ENCODE peak calls at places on chromosomes 16 and 17, in seven cellular contexts. K is PC-3, X is IMR-90, H is GM23248, C is neural progenitor cell, R is OCI-LY7, D is GM12878. A is an unnamed sample.

GRCh38 chr17:1959871-1960569 is 65.1 kb downstream of the RTN4RL1 start:
- DNase-seq in C (no peak), X (peak; percentile 61), H (no peak), K (no peak), D (no peak), R (no peak), A (no peak)

GRCh38 chr16:674214-674881 is 1.1 kb upstream of the RHBDL1 start:
- DNase-seq in K (no peak), X (no peak), D (no peak), C (no peak), H (no peak), R (no peak), A (no peak)

GRCh38 chr17:69018687-69019086 is 42.0 kb downstream of the ABCA9 start:
- DNase-seq in C (no peak), R (no peak), X (no peak), D (no peak), H (no peak), K (no peak), A (no peak)

GRCh38 chr17:69335018-69335417 is 8.1 kb upstream of the ABCA5 start:
- DNase-seq in D (no peak), C (no peak), K (peak; percentile 79), H (peak; percentile 64), R (peak; percentile 62), X (peak; percentile 60), A (peak; percentile 51)

GRCh38 chr17:19262650-19263620 is 25.8 kb downstream of the EPN2 start:
- DNase-seq in C (no peak), X (peak; percentile 69), D (no peak), R (no peak), H (peak; percentile 84), K (no peak), A (peak; percentile 8)

GRCh38 chr16:75621170-75621477 is 2.0 kb downstream of the ADAT1 start:
- DNase-seq in X (peak; percentile 55), C (peak; percentile 52), R (peak; percentile 64), D (no peak), K (peak; percentile 39), H (peak; percentile 72), A (peak; percentile 12)

GRCh38 chr16:17469011-17469741 is 1.6 kb downstream of the XYLT1 start:
- DNase-seq in C (peak; percentile 17), H (peak; percentile 89), D (no peak), K (no peak), X (peak; percentile 80), R (peak; percentile 41), A (peak; percentile 39)

GRCh38 chr17:80791758-80792284 is 199.8 kb upstream of the CHMP6 start:
- DNase-seq in K (peak; percentile 99), R (no peak), D (no peak), X (peak; percentile 100), H (peak; percentile 97), C (no peak), A (peak; percentile 82)

GRCh38 chr17:74758846-74759163 is 10.4 kb downstream of the NHERF1 start:
- DNase-seq in C (no peak), K (peak; percentile 29), D (no peak), X (peak; percentile 27), R (no peak), H (peak; percentile 62), A (peak; percentile 35)

GRCh38 chr17:68621065-68621464 is 19.9 kb upstream of the FAM20A start:
- DNase-seq in K (peak; percentile 82), X (no peak), H (peak; percentile 57), C (no peak), D (no peak), R (no peak), A (no peak)

GRCh38 chr17:81239714-81240555 is 817 bp downstream of the NDUFAF8 start:
- DNase-seq in H (peak; percentile 68), K (peak; percentile 22), D (no peak), R (peak; percentile 76), X (peak; percentile 6), C (peak; percentile 57), A (peak; percentile 64)

GRCh38 chr17:49183801-49184200 is 26.6 kb downstream of the GNGT2 start:
- DNase-seq in R (no peak), C (no peak), X (no peak), D (no peak), K (no peak), H (no peak), A (no peak)

GRCh38 chr16:85200471-85201278 is 88.4 kb upstream of the CIBAR2 start:
- DNase-seq in D (no peak), H (no peak), R (no peak), X (no peak), C (no peak), K (no peak), A (peak; percentile 58)

GRCh38 chr16:49921791-49922456 is 66.0 kb upstream of the ZNF423 start:
- DNase-seq in H (peak; percentile 54), K (peak; percentile 52), C (peak; percentile 86), D (no peak), X (peak; percentile 17), R (peak; percentile 58), A (peak; percentile 9)
- H3K4me3 ChIP-seq in H (no peak overlapping the region), K (no peak overlapping the region), C (no peak overlapping the region), D (no peak overlapping the region), X (no peak overlapping the region), R (no peak overlapping the region), A (no peak overlapping the region)

GRCh38 chr16:2062801-2063200 is 15.0 kb downstream of the TSC2 start:
- DNase-seq in D (no peak), K (no peak), X (no peak), R (no peak), C (no peak), H (no peak), A (no peak)
- H3K27ac ChIP-seq in D (no peak overlapping the region), K (no peak overlapping the region), X (no peak overlapping the region), R (no peak overlapping the region), C (no peak overlapping the region), H (no peak overlapping the region), A (no peak overlapping the region)

GRCh38 chr17:38872671-38873385 is 3.0 kb downstream of the LASP1 start:
- DNase-seq in R (no peak), H (peak; percentile 34), C (no peak), K (no peak), X (no peak), D (no peak), A (no peak)

GRCh38 chr17:38875477-38876080 is 5.7 kb downstream of the LASP1 start:
- DNase-seq in R (no peak), D (no peak), H (peak; percentile 53), C (no peak), X (no peak), K (no peak), A (no peak)

GRCh38 chr17:38877130-38877851 is 7.4 kb downstream of the LASP1 start:
- DNase-seq in D (no peak), H (no peak), X (no peak), R (peak; percentile 93), C (peak; percentile 68), K (no peak), A (no peak)

GRCh38 chr17:38873646-38874380 is 4.0 kb downstream of the LASP1 start:
- DNase-seq in D (no peak), C (peak; percentile 4), K (no peak), X (no peak), H (peak; percentile 40), R (no peak), A (no peak)

GRCh38 chr17:38874505-38875419 is 4.9 kb downstream of the LASP1 start:
- DNase-seq in R (no peak), H (peak; percentile 66), C (no peak), K (no peak), D (no peak), X (no peak), A (no peak)
- H4K20me1 ChIP-seq in R (peaks cover 16% of the 10 kb centered on the region), H (peaks cover 24% of the 10 kb centered on the region), C (peaks cover 35% of the 10 kb centered on the region), K (peaks cover 15% of the 10 kb centered on the region), D (peaks cover 10% of the 10 kb centered on the region), X (peaks cover 92% of the 10 kb centered on the region), A (no peaks in the 10 kb centered on the region)

GRCh38 chr16:89476379-89476778 is 14.0 kb downstream of the ANKRD11 start:
- DNase-seq in K (peak; percentile 71), D (no peak), H (no peak), X (no peak), R (no peak), C (no peak), A (peak; percentile 99)
- H3K4me3 ChIP-seq in K (no peak overlapping the region), D (peak overlapping the region; percentile 57), H (no peak overlapping the region), X (no peak overlapping the region), R (peak overlapping the region; percentile 43), C (no peak overlapping the region), A (peak overlapping the region; percentile 27)

DNA sequence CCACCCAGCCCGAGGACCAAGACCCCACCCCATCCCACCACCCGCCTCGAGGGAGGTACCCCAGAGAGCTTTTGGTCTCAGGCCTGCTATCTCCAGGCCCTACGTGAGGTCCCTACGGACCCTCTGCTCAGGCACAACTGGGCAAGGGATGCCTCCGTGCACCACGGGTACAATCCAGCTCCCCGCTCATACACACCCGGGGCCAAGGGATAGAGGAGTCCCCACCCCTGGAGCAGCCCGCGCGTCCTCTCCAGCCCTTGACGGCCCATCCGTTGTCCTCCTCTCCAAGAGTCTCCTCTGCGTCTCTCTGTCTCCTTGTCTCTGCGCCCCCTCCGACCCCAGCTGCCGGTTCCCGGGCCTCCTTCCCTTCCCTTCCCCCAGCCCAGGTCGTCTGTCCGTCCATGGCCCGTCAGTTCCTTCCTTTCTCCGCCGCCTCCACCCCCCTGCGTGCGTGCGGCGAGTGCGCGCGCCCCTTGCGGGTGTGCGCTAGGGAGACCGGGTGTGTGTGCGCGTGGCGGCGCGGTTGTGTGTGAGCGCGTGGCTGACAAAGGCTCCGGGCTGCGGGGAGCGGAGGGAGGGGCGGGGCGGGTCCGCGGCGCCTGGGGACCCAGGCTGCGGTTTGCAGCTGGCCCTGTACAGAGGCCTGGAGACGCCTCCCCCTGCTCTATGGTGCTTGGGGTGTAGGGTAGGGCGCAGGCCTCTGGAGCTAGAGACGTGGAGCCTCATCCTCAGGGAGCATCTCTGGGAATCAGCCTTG is 928 bp downstream of the SPNS2 start:
- DNase-seq in X (no peak), R (no peak), H (no peak), C (peak; percentile 72), K (no peak), D (no peak), A (no peak)
- H3K27ac ChIP-seq in X (no peak overlapping the region), R (no peak overlapping the region), H (no peak overlapping the region), C (no peak overlapping the region), K (no peak overlapping the region), D (no peak overlapping the region), A (no peak overlapping the region)

GRCh38 chr16:35868630-35869029 is 2409.2 kb downstream of the TP53TG3F start:
- DNase-seq in X (no peak), D (no peak), H (no peak), K (no peak), C (no peak), R (no peak), A (no peak)
- H4K20me1 ChIP-seq in X (no peaks in the 10 kb centered on the region), D (no peaks in the 10 kb centered on the region), H (no peaks in the 10 kb centered on the region), K (no peaks in the 10 kb centered on the region), C (no peaks in the 10 kb centered on the region), R (no peaks in the 10 kb centered on the region), A (peaks cover 3% of the 10 kb centered on the region)